ENCODE peak calls at places on chromosomes 12 and 14, in ten cellular contexts. F, I, Y, P, X, N, U, K, J and Z are unnamed samples.

GRCh38 chr12:46455648-46456352 is 83.2 kb upstream of the SLC38A2 start:
- DNase-seq in F (no peak), I (no peak), Y (peak; percentile 23), P (no peak), X (no peak), N (no peak), U (no peak), K (no peak), J (peak; percentile 31), Z (peak; percentile 12)

GRCh38 chr14:86858591-86858990 is 1134.4 kb downstream of the GALC start:
- DNase-seq in F (no peak), I (no peak), Y (no peak), P (no peak), X (no peak), N (no peak), U (no peak), K (no peak), J (no peak), Z (no peak)

GRCh38 chr12:29350080-29350479 is 30.9 kb downstream of the ERGIC2 start:
- DNase-seq in F (no peak), I (peak; percentile 36), Y (peak; percentile 22), P (no peak), X (peak; percentile 25), N (no peak), U (no peak), K (no peak), J (peak; percentile 34), Z (no peak)

GRCh38 chr12:71686658-71687025 is 760 bp downstream of the TMEM19 start:
- DNase-seq in F (no peak), I (peak; percentile 19), Y (no peak), P (no peak), X (peak; percentile 37), N (no peak), U (no peak), K (no peak), J (no peak), Z (no peak)

GRCh38 chr12:84502907-84503787 is 409.5 kb downstream of the SLC6A15 start:
- DNase-seq in F (no peak), I (peak; percentile 72), Y (peak; percentile 69), P (peak; percentile 20), X (peak; percentile 71), N (no peak), U (peak; percentile 23), K (no peak), J (peak; percentile 18), Z (peak; percentile 60)

GRCh38 chr12:76400136-76400535 is 51.9 kb upstream of the BBS10 start:
- DNase-seq in F (no peak), I (no peak), Y (no peak), P (no peak), X (no peak), N (no peak), U (no peak), K (no peak), J (no peak), Z (no peak)

GRCh38 chr14:44935155-44935554 is 26.6 kb downstream of the KLHL28 start:
- DNase-seq in F (no peak), I (peak; percentile 30), Y (no peak), P (no peak), X (no peak), N (no peak), U (no peak), K (no peak), J (no peak), Z (no peak)

GRCh38 chr14:94480809-94481208 is 4.8 kb upstream of the SERPINA9 start:
- DNase-seq in F (no peak), I (no peak), Y (no peak), P (no peak), X (no peak), N (no peak), U (no peak), K (no peak), J (no peak), Z (no peak)

GRCh38 chr12:53728206-53728605 is 954 bp upstream of the CALCOCO1 start:
- DNase-seq in F (no peak), I (no peak), Y (no peak), P (no peak), X (no peak), N (no peak), U (no peak), K (no peak), J (no peak), Z (no peak)

GRCh38 chr12:53726342-53726741 is 910 bp downstream of the CALCOCO1 start:
- DNase-seq in F (no peak), I (no peak), Y (no peak), P (no peak), X (peak; percentile 36), N (no peak), U (no peak), K (no peak), J (no peak), Z (no peak)

GRCh38 chr12:53726946-53727309 is 324 bp downstream of the CALCOCO1 start:
- DNase-seq in F (no peak), I (peak; percentile 34), Y (no peak), P (peak; percentile 13), X (peak; percentile 48), N (no peak), U (no peak), K (no peak), J (no peak), Z (no peak)

GRCh38 chr12:53725824-53726223 is 1.4 kb downstream of the CALCOCO1 start:
- DNase-seq in F (no peak), I (peak; percentile 19), Y (no peak), P (peak; percentile 19), X (no peak), N (no peak), U (no peak), K (no peak), J (no peak), Z (no peak)

GRCh38 chr12:53727310-53728041 is at the start of gene CALCOCO1:
- DNase-seq in F (peak; percentile 96), I (peak; percentile 97), Y (peak; percentile 98), P (peak; percentile 98), X (peak; percentile 100), N (peak; percentile 97), U (peak; percentile 97), K (peak; percentile 98), J (peak; percentile 98), Z (peak; percentile 98)
- TF ChIP-seq POLR2A in F (no peak), I (no peak), Y (peak; percentile 64), P (peak; percentile 44), X (peak; percentile 59), N (no peak), U (peak; percentile 38), K (no peak), J (peak; percentile 81), Z (peak; percentile 67)

GRCh38 chr14:32258574-32258973 is 55.5 kb upstream of the RNU6-8 start:
- DNase-seq in F (no peak), I (no peak), Y (no peak), P (no peak), X (peak; percentile 15), N (no peak), U (peak; percentile 25), K (no peak), J (no peak), Z (no peak)

GRCh38 chr14:32255855-32256254 is 52.8 kb upstream of the RNU6-8 start:
- DNase-seq in F (no peak), I (no peak), Y (no peak), P (no peak), X (no peak), N (no peak), U (no peak), K (no peak), J (no peak), Z (no peak)

GRCh38 chr14:32252030-32252670 is 49.1 kb upstream of the RNU6-8 start:
- DNase-seq in F (no peak), I (peak; percentile 75), Y (peak; percentile 80), P (peak; percentile 53), X (peak; percentile 71), N (peak; percentile 50), U (no peak), K (peak; percentile 58), J (peak; percentile 69), Z (peak; percentile 51)

GRCh38 chr14:32256606-32257005 is 53.5 kb upstream of the RNU6-8 start:
- DNase-seq in F (no peak), I (peak; percentile 49), Y (no peak), P (no peak), X (no peak), N (no peak), U (no peak), K (no peak), J (no peak), Z (no peak)

GRCh38 chr14:32254952-32255679 is 52.0 kb upstream of the RNU6-8 start:
- DNase-seq in F (peak; percentile 74), I (peak; percentile 70), Y (peak; percentile 76), P (peak; percentile 71), X (peak; percentile 56), N (peak; percentile 58), U (peak; percentile 66), K (peak; percentile 52), J (peak; percentile 76), Z (peak; percentile 81)
- TF ChIP-seq CTCF in F (peak; percentile 74), I (peak; percentile 83), Y (peak; percentile 84), P (peak; percentile 73), X (peak; percentile 64), N (peak; percentile 72), U (peak; percentile 72), K (no peak), J (peak; percentile 63), Z (peak; percentile 65)

DNA sequence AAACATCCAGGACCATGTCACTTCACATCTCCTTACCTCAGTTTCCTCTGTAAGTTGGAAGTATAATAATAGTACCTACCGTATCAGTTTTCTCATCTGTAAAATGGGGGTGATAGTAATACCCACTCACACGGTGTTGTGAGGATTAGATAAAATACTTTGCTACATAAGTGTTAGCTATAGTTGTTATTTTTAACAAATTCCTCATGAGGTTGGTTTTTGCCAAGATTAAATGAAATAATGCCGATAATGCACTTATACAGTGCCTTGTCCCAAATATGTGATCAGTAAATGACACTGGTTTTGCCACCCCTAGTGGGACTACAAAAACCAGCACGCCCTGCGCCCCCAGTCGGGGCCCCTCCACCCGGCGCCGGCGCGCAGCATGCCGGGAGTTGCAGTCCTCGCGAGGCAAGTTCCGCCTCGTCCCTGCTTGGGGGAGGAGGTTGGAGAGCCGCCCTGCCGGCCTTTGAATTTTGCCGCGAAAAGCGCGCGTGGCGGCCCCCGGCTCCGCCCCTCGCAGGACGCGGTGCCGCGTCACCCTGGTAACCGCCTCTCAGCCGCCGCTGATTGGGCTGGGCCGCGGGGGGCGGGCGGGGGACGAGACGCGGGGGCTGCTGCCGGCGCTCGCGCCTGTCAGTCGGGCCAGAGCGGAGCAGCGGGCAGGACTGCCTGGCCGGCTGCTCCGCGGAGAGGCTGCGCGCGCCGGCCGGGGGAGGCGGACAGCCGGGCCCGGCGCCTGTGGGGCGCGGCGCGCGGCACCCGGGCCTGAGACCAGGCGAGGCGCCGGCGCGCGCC is at the start of gene FAM222A:
- DNase-seq in F (peak; percentile 99), I (peak; percentile 93), Y (peak; percentile 97), P (peak; percentile 97), X (peak; percentile 99), N (peak; percentile 96), U (peak; percentile 99), K (peak; percentile 94), J (peak; percentile 96), Z (peak; percentile 96)
- TF ChIP-seq POLR2A in F (peak; percentile 30), I (peak; percentile 91), Y (peak; percentile 86), P (no peak), X (peak; percentile 73), N (no peak), U (peak; percentile 81), K (no peak), J (peak; percentile 37), Z (peak; percentile 8)

DNA sequence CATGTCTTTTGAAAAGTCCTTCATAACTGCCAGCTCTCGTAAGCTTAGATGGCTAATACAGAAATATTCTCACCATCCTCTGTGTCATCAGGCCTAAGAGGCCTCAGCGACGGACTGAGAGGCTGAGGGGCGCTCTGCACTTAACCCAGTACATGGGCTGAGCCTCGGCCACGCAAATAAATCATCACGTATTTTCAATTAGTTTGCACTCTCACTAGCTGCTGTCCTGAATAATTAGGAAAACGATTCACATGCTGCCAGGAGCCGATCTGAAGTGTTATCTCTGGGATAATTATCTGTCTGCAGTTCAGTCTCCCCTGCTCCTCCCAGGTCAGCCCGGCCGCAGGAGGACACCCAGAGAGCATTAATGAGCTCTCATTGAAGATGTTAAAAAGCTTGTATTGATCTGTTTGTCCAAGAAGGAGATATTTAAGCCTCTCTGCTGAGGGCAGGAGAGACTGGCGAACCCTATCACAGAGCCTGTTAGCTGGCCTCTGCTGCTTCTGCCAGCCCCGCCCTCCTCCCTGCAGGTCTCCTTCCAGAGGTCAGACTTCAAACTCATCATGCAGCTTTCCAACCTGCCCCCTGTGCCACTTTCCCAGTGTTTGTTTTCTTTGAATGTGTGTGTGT is 1051.3 kb downstream of the VRK1 start:
- DNase-seq in F (no peak), I (no peak), Y (no peak), P (no peak), X (no peak), N (no peak), U (no peak), K (no peak), J (no peak), Z (no peak)
- TF ChIP-seq CTCF in F (no peak), I (no peak), Y (no peak), P (no peak), X (no peak), N (no peak), U (no peak), K (no peak), J (no peak), Z (no peak)